ENCODE peak calls at places on chromosome 22, in five cellular contexts. G is kidney, W is fibroblast of mammary gland, C is stomach, R is mucosa of descending colon. U is an unnamed sample.
A peak's percentile ranks its signal among the peaks of the same experiment; 100 is the strongest.

GRCh38 chr22:42814215-42814614 is 42.9 kb downstream of the ARFGAP3 start:
- DNase-seq in G (no peak), W (no peak), C (no peak), R (no peak), U (peak; percentile 47)

GRCh38 chr22:43500792-43501785 is 89.3 kb downstream of the MPPED1 start:
- DNase-seq in G (peak; percentile 38), W (no peak), C (no peak), R (no peak), U (no peak)

GRCh38 chr22:50613291-50613981 is 12.8 kb downstream of the MAPK8IP2 start:
- DNase-seq in G (no peak), W (peak; percentile 50), C (peak; percentile 95), R (peak; percentile 91), U (peak; percentile 91)

GRCh38 chr22:22176929-22177616 is 67.5 kb upstream of the VPREB1 start:
- DNase-seq in G (no peak), W (no peak), C (no peak), R (no peak), U (no peak)

GRCh38 chr22:33785283-33785991 is 134.8 kb downstream of the LARGE1 start:
- DNase-seq in G (no peak), W (peak; percentile 86), C (no peak), R (no peak), U (no peak)

GRCh38 chr22:19549428-19549827 is 25.2 kb upstream of the CLDN5 start:
- DNase-seq in G (no peak), W (no peak), C (no peak), R (no peak), U (no peak)

GRCh38 chr22:29394931-29395581 is 6.7 kb upstream of the AP1B1 start:
- DNase-seq in G (no peak), W (peak; percentile 72), C (peak; percentile 75), R (peak; percentile 78), U (peak; percentile 42)

GRCh38 chr22:21738081-21738480 is 2.5 kb upstream of the YPEL1 start:
- DNase-seq in G (no peak), W (no peak), C (no peak), R (no peak), U (no peak)

GRCh38 chr22:41909290-41910049 is 5.4 kb downstream of the SHISA8 start:
- DNase-seq in G (no peak), W (no peak), C (no peak), R (no peak), U (no peak)

GRCh38 chr22:50548046-50548912 is 2.6 kb downstream of the KLHDC7B start:
- DNase-seq in G (peak; percentile 85), W (no peak), C (no peak), R (peak; percentile 59), U (no peak)

GRCh38 chr22:20495861-20496681 is 476 bp upstream of the KLHL22 start:
- DNase-seq in G (peak; percentile 97), W (peak; percentile 80), C (peak; percentile 94), R (peak; percentile 95), U (peak; percentile 59)

GRCh38 chr22:19889951-19890350 is 35.3 kb upstream of the GNB1L start:
- DNase-seq in G (peak; percentile 39), W (no peak), C (no peak), R (peak; percentile 23), U (no peak)

GRCh38 chr22:39560127-39560526 is 10.4 kb upstream of the CACNA1I start:
- DNase-seq in G (no peak), W (no peak), C (no peak), R (no peak), U (no peak)

GRCh38 chr22:22657712-22658111 is 13.3 kb downstream of the GGTLC2 start:
- DNase-seq in G (no peak), W (no peak), C (no peak), R (no peak), U (no peak)

GRCh38 chr22:36281726-36282077 is 28.8 kb downstream of the APOL1 start:
- DNase-seq in G (no peak), W (no peak), C (no peak), R (no peak), U (no peak)

GRCh38 chr22:22576244-22576988 is 17.4 kb upstream of the PRAME start:
- DNase-seq in G (no peak), W (peak; percentile 44), C (peak; percentile 49), R (peak; percentile 61), U (no peak)

GRCh38 chr22:40922484-40923303 is 28.5 kb upstream of the RBX1 start:
- DNase-seq in G (no peak), W (peak; percentile 76), C (no peak), R (no peak), U (peak; percentile 31)

GRCh38 chr22:33539902-33540751 is 380.1 kb downstream of the LARGE1 start:
- DNase-seq in G (peak; percentile 94), W (peak; percentile 33), C (peak; percentile 86), R (peak; percentile 71), U (peak; percentile 37)

GRCh38 chr22:27801197-27801615 is 350 bp downstream of the MN1 start:
- DNase-seq in G (no peak), W (peak; percentile 34), C (peak; percentile 33), R (peak; percentile 48), U (no peak)

GRCh38 chr22:35727436-35727835 is 9.8 kb downstream of the APOL5 start:
- DNase-seq in G (no peak), W (no peak), C (peak; percentile 24), R (no peak), U (no peak)

GRCh38 chr22:20441631-20442484 is 4.2 kb upstream of the SCARF2 start:
- DNase-seq in G (peak; percentile 76), W (no peak), C (no peak), R (no peak), U (no peak)

GRCh38 chr22:41302016-41302767 is 867 bp downstream of the ZC3H7B start:
- DNase-seq in G (no peak), W (no peak), C (no peak), R (peak; percentile 39), U (no peak)

GRCh38 chr22:35054064-35054463 is 11.9 kb upstream of the ISX start:
- DNase-seq in G (no peak), W (no peak), C (no peak), R (no peak), U (no peak)

GRCh38 chr22:22692707-22693530 is 48.5 kb downstream of the GGTLC2 start:
- DNase-seq in G (peak; percentile 87), W (peak; percentile 83), C (peak; percentile 75), R (peak; percentile 90), U (peak; percentile 47)

GRCh38 chr22:19962909-19963806 is 21.5 kb upstream of the TXNRD2 start:
- DNase-seq in G (peak; percentile 94), W (peak; percentile 66), C (peak; percentile 95), R (peak; percentile 94), U (peak; percentile 79)

GRCh38 chr22:29148036-29148435 is 57.7 kb upstream of the EMID1 start:
- DNase-seq in G (peak; percentile 35), W (no peak), C (peak; percentile 5), R (peak; percentile 8), U (no peak)

GRCh38 chr22:41543854-41544670 is at the start of gene POLR3H:
- DNase-seq in G (peak; percentile 100), W (peak; percentile 94), C (peak; percentile 99), R (peak; percentile 98), U (peak; percentile 88)

GRCh38 chr22:26563022-26563421 is 26.9 kb downstream of the TPST2 start:
- DNase-seq in G (no peak), W (no peak), C (no peak), R (no peak), U (no peak)

GRCh38 chr22:22230438-22230837 is 14.1 kb upstream of the VPREB1 start:
- DNase-seq in G (no peak), W (no peak), C (no peak), R (no peak), U (no peak)

GRCh38 chr22:43467171-43467570 is 55.4 kb downstream of the MPPED1 start:
- DNase-seq in G (no peak), W (no peak), C (no peak), R (no peak), U (no peak)

GRCh38 chr22:28570697-28571373 is 108.8 kb downstream of the TTC28 start:
- DNase-seq in G (no peak), W (no peak), C (no peak), R (no peak), U (peak; percentile 82)

GRCh38 chr22:20141186-20142077 is 9.4 kb downstream of the CCDC188 start:
- DNase-seq in G (no peak), W (peak; percentile 70), C (no peak), R (no peak), U (no peak)

GRCh38 chr22:49052560-49052959 is 775.1 kb downstream of the BRD1 start:
- DNase-seq in G (no peak), W (no peak), C (no peak), R (no peak), U (no peak)
- H3K4me3 ChIP-seq in G (peak overlapping the region; percentile 55), W (no peak overlapping the region), C (peak overlapping the region; percentile 42), R (no peak overlapping the region), U (no peak overlapping the region)

GRCh38 chr22:38305481-38306448 is 11.5 kb downstream of the CSNK1E start:
- DNase-seq in G (no peak), W (peak; percentile 77), C (no peak), R (peak; percentile 64), U (no peak)
- TF ChIP-seq CTCF in G (no peak), W (no peak), C (no peak), R (no peak), U (no peak)

GRCh38 chr22:45185718-45186511 is 22.2 kb downstream of the NUP50 start:
- DNase-seq in G (no peak), W (peak; percentile 42), C (no peak), R (no peak), U (no peak)
- H3K4me3 ChIP-seq in G (no peak overlapping the region), W (no peak overlapping the region), C (no peak overlapping the region), R (no peak overlapping the region), U (no peak overlapping the region)

GRCh38 chr22:49433717-49434611 is 393.7 kb downstream of the BRD1 start:
- DNase-seq in G (peak; percentile 54), W (no peak), C (no peak), R (no peak), U (no peak)
- TF ChIP-seq CTCF in G (no peak), W (no peak), C (no peak), R (no peak), U (peak; percentile 70)

GRCh38 chr22:23698673-23699235 is 7.9 kb downstream of the RGL4 start:
- DNase-seq in G (no peak), W (no peak), C (no peak), R (no peak), U (no peak)
- H3K4me3 ChIP-seq in G (no peak overlapping the region), W (no peak overlapping the region), C (no peak overlapping the region), R (no peak overlapping the region), U (no peak overlapping the region)